ENCODE peak calls at places on chromosomes 4 and X, in ten cellular contexts. One of them, this sample, is unnamed.

GRCh38 chr4:55437356-55437796 is 41.6 kb downstream of the TMEM165 start:
- DNase-seq in aorta: no peak
- DNase-seq in cardiac muscle cell: no peak
- DNase-seq in ovary: no peak
- DNase-seq in iPS DF 6.9: no peak
- DNase-seq in CD8-positive, alpha-beta memory T cell: no peak
- DNase-seq in esophagus squamous epithelium: no peak
- DNase-seq in MM.1S: no peak
- DNase-seq in neural progenitor cell: no peak
- DNase-seq in Caco-2: peak; percentile 67
- DNase-seq in this sample: no peak

GRCh38 chr4:130530505-130530904 is 1434.6 kb downstream of the C4orf33 start:
- DNase-seq in iPS DF 6.9: no peak
- DNase-seq in esophagus squamous epithelium: no peak
- DNase-seq in aorta: no peak
- DNase-seq in MM.1S: no peak
- DNase-seq in CD8-positive, alpha-beta memory T cell: no peak
- DNase-seq in cardiac muscle cell: no peak
- DNase-seq in ovary: no peak
- DNase-seq in Caco-2: no peak
- DNase-seq in neural progenitor cell: no peak
- DNase-seq in this sample: no peak

GRCh38 chr4:27270435-27270834 is 409.8 kb downstream of the STIM2 start:
- DNase-seq in aorta: no peak
- DNase-seq in iPS DF 6.9: no peak
- DNase-seq in MM.1S: no peak
- DNase-seq in cardiac muscle cell: no peak
- DNase-seq in neural progenitor cell: no peak
- DNase-seq in esophagus squamous epithelium: no peak
- DNase-seq in CD8-positive, alpha-beta memory T cell: no peak
- DNase-seq in Caco-2: no peak
- DNase-seq in ovary: no peak
- DNase-seq in this sample: no peak

GRCh38 chrX:32673193-32673592 is 538.2 kb downstream of the DMD start:
- DNase-seq in aorta: no peak
- DNase-seq in neural progenitor cell: peak; percentile 20
- DNase-seq in CD8-positive, alpha-beta memory T cell: no peak
- DNase-seq in Caco-2: no peak
- DNase-seq in MM.1S: no peak
- DNase-seq in ovary: no peak
- DNase-seq in cardiac muscle cell: peak; percentile 17
- DNase-seq in esophagus squamous epithelium: no peak
- DNase-seq in iPS DF 6.9: peak; percentile 1
- DNase-seq in this sample: no peak

GRCh38 chrX:17459596-17459995 is 84.6 kb downstream of the NHS start:
- DNase-seq in neural progenitor cell: no peak
- DNase-seq in aorta: no peak
- DNase-seq in esophagus squamous epithelium: no peak
- DNase-seq in MM.1S: no peak
- DNase-seq in CD8-positive, alpha-beta memory T cell: no peak
- DNase-seq in Caco-2: no peak
- DNase-seq in iPS DF 6.9: no peak
- DNase-seq in cardiac muscle cell: no peak
- DNase-seq in ovary: no peak
- DNase-seq in this sample: no peak

GRCh38 chrX:115642895-115643530 is 82.0 kb downstream of the PLS3 start:
- DNase-seq in MM.1S: peak; percentile 56
- DNase-seq in ovary: no peak
- DNase-seq in cardiac muscle cell: peak; percentile 54
- DNase-seq in Caco-2: no peak
- DNase-seq in esophagus squamous epithelium: no peak
- DNase-seq in aorta: no peak
- DNase-seq in neural progenitor cell: peak; percentile 44
- DNase-seq in CD8-positive, alpha-beta memory T cell: no peak
- DNase-seq in iPS DF 6.9: no peak
- DNase-seq in this sample: no peak

GRCh38 chr4:98939892-98940298 is 11.0 kb upstream of the EIF4E start:
- DNase-seq in cardiac muscle cell: peak; percentile 68
- DNase-seq in neural progenitor cell: peak; percentile 64
- DNase-seq in ovary: no peak
- DNase-seq in aorta: no peak
- DNase-seq in iPS DF 6.9: no peak
- DNase-seq in MM.1S: peak; percentile 25
- DNase-seq in CD8-positive, alpha-beta memory T cell: no peak
- DNase-seq in esophagus squamous epithelium: no peak
- DNase-seq in Caco-2: no peak
- DNase-seq in this sample: no peak

GRCh38 chrX:468979-469378 is 82.3 kb upstream of the PPP2R3B start:
- DNase-seq in MM.1S: no peak
- DNase-seq in neural progenitor cell: no peak
- DNase-seq in cardiac muscle cell: no peak
- DNase-seq in ovary: no peak
- DNase-seq in esophagus squamous epithelium: no peak
- DNase-seq in aorta: no peak
- DNase-seq in CD8-positive, alpha-beta memory T cell: no peak
- DNase-seq in iPS DF 6.9: no peak
- DNase-seq in Caco-2: no peak
- DNase-seq in this sample: no peak

GRCh38 chrX:107935200-107935599 is 47.0 kb downstream of the TEX13B start:
- DNase-seq in ovary: no peak
- DNase-seq in CD8-positive, alpha-beta memory T cell: no peak
- DNase-seq in cardiac muscle cell: no peak
- DNase-seq in iPS DF 6.9: no peak
- DNase-seq in MM.1S: no peak
- DNase-seq in aorta: no peak
- DNase-seq in esophagus squamous epithelium: no peak
- DNase-seq in Caco-2: no peak
- DNase-seq in neural progenitor cell: no peak
- DNase-seq in this sample: no peak

GRCh38 chr4:102640669-102641068 is 120.1 kb downstream of the MANBA start:
- DNase-seq in ovary: no peak
- DNase-seq in Caco-2: no peak
- DNase-seq in cardiac muscle cell: no peak
- DNase-seq in MM.1S: no peak
- DNase-seq in esophagus squamous epithelium: no peak
- DNase-seq in CD8-positive, alpha-beta memory T cell: no peak
- DNase-seq in iPS DF 6.9: no peak
- DNase-seq in neural progenitor cell: no peak
- DNase-seq in aorta: no peak
- DNase-seq in this sample: no peak

GRCh38 chr4:156019238-156019637 is 65.6 kb upstream of the CTSO start:
- DNase-seq in esophagus squamous epithelium: no peak
- DNase-seq in Caco-2: no peak
- DNase-seq in neural progenitor cell: no peak
- DNase-seq in cardiac muscle cell: no peak
- DNase-seq in ovary: no peak
- DNase-seq in CD8-positive, alpha-beta memory T cell: no peak
- DNase-seq in aorta: no peak
- DNase-seq in MM.1S: no peak
- DNase-seq in iPS DF 6.9: no peak
- DNase-seq in this sample: no peak

GRCh38 chr4:71599588-71599987 is 184.3 kb downstream of the GC start:
- DNase-seq in CD8-positive, alpha-beta memory T cell: no peak
- DNase-seq in iPS DF 6.9: no peak
- DNase-seq in ovary: no peak
- DNase-seq in esophagus squamous epithelium: no peak
- DNase-seq in MM.1S: no peak
- DNase-seq in aorta: no peak
- DNase-seq in cardiac muscle cell: no peak
- DNase-seq in Caco-2: no peak
- DNase-seq in neural progenitor cell: no peak
- DNase-seq in this sample: no peak

GRCh38 chr4:152992027-152992426 is 55.9 kb downstream of the FHDC1 start:
- DNase-seq in neural progenitor cell: no peak
- DNase-seq in cardiac muscle cell: no peak
- DNase-seq in CD8-positive, alpha-beta memory T cell: no peak
- DNase-seq in MM.1S: no peak
- DNase-seq in ovary: no peak
- DNase-seq in aorta: no peak
- DNase-seq in Caco-2: no peak
- DNase-seq in esophagus squamous epithelium: no peak
- DNase-seq in iPS DF 6.9: no peak
- DNase-seq in this sample: no peak

GRCh38 chr4:182190306-182190705 is 52.9 kb upstream of the TENM3 start:
- DNase-seq in neural progenitor cell: no peak
- DNase-seq in aorta: no peak
- DNase-seq in iPS DF 6.9: no peak
- DNase-seq in ovary: no peak
- DNase-seq in Caco-2: no peak
- DNase-seq in cardiac muscle cell: peak; percentile 28
- DNase-seq in esophagus squamous epithelium: no peak
- DNase-seq in MM.1S: no peak
- DNase-seq in CD8-positive, alpha-beta memory T cell: no peak
- DNase-seq in this sample: no peak

GRCh38 chrX:37993857-37994619 is 12.3 kb upstream of the SYTL5 start:
- DNase-seq in iPS DF 6.9: peak; percentile 64
- DNase-seq in esophagus squamous epithelium: no peak
- DNase-seq in neural progenitor cell: peak; percentile 70
- DNase-seq in CD8-positive, alpha-beta memory T cell: no peak
- DNase-seq in MM.1S: peak; percentile 95
- DNase-seq in ovary: no peak
- DNase-seq in Caco-2: no peak
- DNase-seq in aorta: no peak
- DNase-seq in cardiac muscle cell: no peak
- DNase-seq in this sample: peak; percentile 19

GRCh38 chrX:115694028-115694427 is 133.1 kb downstream of the PLS3 start:
- DNase-seq in MM.1S: no peak
- DNase-seq in aorta: no peak
- DNase-seq in Caco-2: no peak
- DNase-seq in ovary: no peak
- DNase-seq in iPS DF 6.9: no peak
- DNase-seq in cardiac muscle cell: no peak
- DNase-seq in CD8-positive, alpha-beta memory T cell: no peak
- DNase-seq in esophagus squamous epithelium: no peak
- DNase-seq in neural progenitor cell: no peak
- DNase-seq in this sample: no peak

DNA sequence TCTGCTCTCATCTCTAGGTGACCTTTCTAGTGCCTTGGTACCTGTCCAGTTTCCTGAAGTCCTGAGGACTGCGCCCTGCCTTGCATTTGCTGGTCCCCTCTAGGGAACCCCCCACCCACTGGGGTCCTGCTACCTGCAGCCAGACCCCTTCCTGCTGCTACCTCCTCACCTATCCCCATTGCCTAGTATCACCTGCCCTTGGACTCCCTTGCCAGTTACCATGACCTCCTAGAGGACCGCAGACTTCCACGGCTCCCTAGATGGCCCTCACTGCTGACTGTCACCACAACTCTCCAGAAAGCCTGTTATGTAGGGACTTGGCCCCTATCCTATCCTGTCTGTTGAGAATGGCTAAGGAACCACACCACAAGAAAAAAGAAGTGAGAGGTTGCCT is 166.6 kb downstream of the EFNB1 start:
- DNase-seq in iPS DF 6.9: no peak
- DNase-seq in CD8-positive, alpha-beta memory T cell: no peak
- DNase-seq in cardiac muscle cell: no peak
- DNase-seq in neural progenitor cell: no peak
- DNase-seq in aorta: no peak
- DNase-seq in ovary: no peak
- DNase-seq in esophagus squamous epithelium: no peak
- DNase-seq in Caco-2: no peak
- DNase-seq in MM.1S: no peak
- DNase-seq in this sample: no peak
- H3K27me3 ChIP-seq in iPS DF 6.9: no peaks in the 10 kb centered on the region
- H3K27me3 ChIP-seq in CD8-positive, alpha-beta memory T cell: no peaks in the 10 kb centered on the region
- H3K27me3 ChIP-seq in cardiac muscle cell: no peaks in the 10 kb centered on the region
- H3K27me3 ChIP-seq in neural progenitor cell: no peaks in the 10 kb centered on the region
- H3K27me3 ChIP-seq in aorta: no peaks in the 10 kb centered on the region
- H3K27me3 ChIP-seq in ovary: no peaks in the 10 kb centered on the region
- H3K27me3 ChIP-seq in esophagus squamous epithelium: no peaks in the 10 kb centered on the region
- H3K27me3 ChIP-seq in Caco-2: no peaks in the 10 kb centered on the region
- H3K27me3 ChIP-seq in MM.1S: no peaks in the 10 kb centered on the region
- H3K27me3 ChIP-seq in this sample: no peaks in the 10 kb centered on the region

GRCh38 chr4:187059031-187059430 is 335.4 kb upstream of the FAT1 start:
- DNase-seq in MM.1S: no peak
- DNase-seq in esophagus squamous epithelium: no peak
- DNase-seq in iPS DF 6.9: no peak
- DNase-seq in ovary: no peak
- DNase-seq in neural progenitor cell: no peak
- DNase-seq in aorta: no peak
- DNase-seq in cardiac muscle cell: no peak
- DNase-seq in Caco-2: no peak
- DNase-seq in CD8-positive, alpha-beta memory T cell: no peak
- DNase-seq in this sample: no peak
- H3K27me3 ChIP-seq in MM.1S: no peaks in the 10 kb centered on the region
- H3K27me3 ChIP-seq in esophagus squamous epithelium: no peaks in the 10 kb centered on the region
- H3K27me3 ChIP-seq in iPS DF 6.9: no peaks in the 10 kb centered on the region
- H3K27me3 ChIP-seq in ovary: no peaks in the 10 kb centered on the region
- H3K27me3 ChIP-seq in neural progenitor cell: no peaks in the 10 kb centered on the region
- H3K27me3 ChIP-seq in aorta: no peaks in the 10 kb centered on the region
- H3K27me3 ChIP-seq in cardiac muscle cell: no peaks in the 10 kb centered on the region
- H3K27me3 ChIP-seq in Caco-2: no peaks in the 10 kb centered on the region
- H3K27me3 ChIP-seq in CD8-positive, alpha-beta memory T cell: no peaks in the 10 kb centered on the region
- H3K27me3 ChIP-seq in this sample: no peaks in the 10 kb centered on the region

GRCh38 chrX:132267392-132267791 is 48.1 kb upstream of the RAP2C start:
- DNase-seq in neural progenitor cell: no peak
- DNase-seq in ovary: no peak
- DNase-seq in esophagus squamous epithelium: no peak
- DNase-seq in iPS DF 6.9: no peak
- DNase-seq in CD8-positive, alpha-beta memory T cell: no peak
- DNase-seq in aorta: no peak
- DNase-seq in MM.1S: no peak
- DNase-seq in cardiac muscle cell: no peak
- DNase-seq in Caco-2: no peak
- DNase-seq in this sample: no peak
- H3K27me3 ChIP-seq in neural progenitor cell: no peaks in the 10 kb centered on the region
- H3K27me3 ChIP-seq in ovary: no peaks in the 10 kb centered on the region
- H3K27me3 ChIP-seq in esophagus squamous epithelium: no peaks in the 10 kb centered on the region
- H3K27me3 ChIP-seq in iPS DF 6.9: no peaks in the 10 kb centered on the region
- H3K27me3 ChIP-seq in CD8-positive, alpha-beta memory T cell: no peaks in the 10 kb centered on the region
- H3K27me3 ChIP-seq in aorta: no peaks in the 10 kb centered on the region
- H3K27me3 ChIP-seq in MM.1S: no peaks in the 10 kb centered on the region
- H3K27me3 ChIP-seq in cardiac muscle cell: no peaks in the 10 kb centered on the region
- H3K27me3 ChIP-seq in Caco-2: no peaks in the 10 kb centered on the region
- H3K27me3 ChIP-seq in this sample: no peaks in the 10 kb centered on the region

DNA sequence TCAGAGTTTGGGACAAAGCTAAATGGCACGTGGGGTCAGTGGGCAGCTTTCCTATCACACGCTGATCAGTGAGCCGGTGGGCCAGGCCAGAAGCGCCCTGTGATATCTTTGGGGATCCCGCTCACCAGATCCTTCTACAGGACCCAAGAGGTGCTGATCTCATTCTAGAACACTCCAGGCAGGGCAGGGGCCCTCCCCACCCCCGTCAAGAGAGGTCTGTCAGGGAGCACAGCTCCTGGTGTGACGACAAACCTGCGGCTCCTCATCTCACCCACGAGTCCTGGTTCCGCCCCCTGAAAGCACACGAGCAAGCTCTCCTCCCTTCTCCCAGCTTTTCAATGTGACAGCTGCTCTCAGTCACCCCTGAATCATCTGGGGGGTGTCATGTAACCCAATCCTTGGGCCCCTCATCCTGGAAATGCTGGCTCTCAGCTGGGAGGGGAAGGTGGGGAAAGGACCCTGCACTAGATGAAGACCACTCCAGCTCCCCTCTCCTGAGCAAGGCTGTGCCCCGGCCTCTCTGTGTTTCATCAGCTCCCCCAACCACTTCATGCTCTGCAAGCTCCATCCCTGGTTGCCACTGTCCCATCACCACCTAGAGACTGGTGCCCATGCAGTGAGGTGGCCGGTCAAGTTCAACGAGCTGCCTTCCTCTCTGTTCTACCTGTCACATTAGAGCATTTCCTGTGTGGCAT is 4.6 kb downstream of the HCFC1 start:
- DNase-seq in cardiac muscle cell: no peak
- DNase-seq in esophagus squamous epithelium: no peak
- DNase-seq in CD8-positive, alpha-beta memory T cell: peak; percentile 26
- DNase-seq in ovary: no peak
- DNase-seq in Caco-2: no peak
- DNase-seq in MM.1S: no peak
- DNase-seq in neural progenitor cell: no peak
- DNase-seq in aorta: peak; percentile 44
- DNase-seq in iPS DF 6.9: no peak
- DNase-seq in this sample: no peak
- H3K27me3 ChIP-seq in cardiac muscle cell: no peaks in the 10 kb centered on the region
- H3K27me3 ChIP-seq in esophagus squamous epithelium: no peaks in the 10 kb centered on the region
- H3K27me3 ChIP-seq in CD8-positive, alpha-beta memory T cell: no peaks in the 10 kb centered on the region
- H3K27me3 ChIP-seq in ovary: no peaks in the 10 kb centered on the region
- H3K27me3 ChIP-seq in Caco-2: no peaks in the 10 kb centered on the region
- H3K27me3 ChIP-seq in MM.1S: no peaks in the 10 kb centered on the region
- H3K27me3 ChIP-seq in neural progenitor cell: no peaks in the 10 kb centered on the region
- H3K27me3 ChIP-seq in aorta: no peaks in the 10 kb centered on the region
- H3K27me3 ChIP-seq in iPS DF 6.9: no peaks in the 10 kb centered on the region
- H3K27me3 ChIP-seq in this sample: no peaks in the 10 kb centered on the region

This sample was measured in H1.